ENCODE peak calls at places on chromosomes 7 and 10, in five cellular contexts. B, J, E, C and A are unnamed samples.

GRCh38 chr10:67815571-67816059 is 22.4 kb downstream of the DNAJC12 start:
- DNase-seq in B (no peak), J (no peak), E (no peak), C (peak; percentile 56), A (peak; percentile 39)

GRCh38 chr7:6495597-6496262 is 48.0 kb upstream of the DAGLB start:
- DNase-seq in B (no peak), J (no peak), E (no peak), C (peak; percentile 23), A (no peak)

GRCh38 chr10:17432738-17433137 is 21.7 kb downstream of the ST8SIA6 start:
- DNase-seq in B (no peak), J (no peak), E (peak; percentile 6), C (peak; percentile 45), A (no peak)

GRCh38 chr7:125396466-125397151 is 467.0 kb upstream of the POT1 start:
- DNase-seq in B (no peak), J (no peak), E (no peak), C (no peak), A (no peak)

GRCh38 chr10:14712991-14713422 is 61.7 kb downstream of the FAM107B start:
- DNase-seq in B (no peak), J (no peak), E (peak; percentile 13), C (no peak), A (no peak)

GRCh38 chr10:130358981-130359650 is 222.9 kb downstream of the GLRX3 start:
- DNase-seq in B (peak; percentile 31), J (no peak), E (no peak), C (no peak), A (no peak)

GRCh38 chr10:91422915-91423314 is 12.8 kb downstream of the HECTD2 start:
- DNase-seq in B (no peak), J (no peak), E (peak; percentile 11), C (no peak), A (no peak)

GRCh38 chr10:102775973-102776669 is 32.4 kb downstream of the WBP1L start:
- DNase-seq in B (peak; percentile 91), J (no peak), E (peak; percentile 59), C (peak; percentile 64), A (peak; percentile 92)

GRCh38 chr7:2105280-2105679 is 127.5 kb downstream of the MAD1L1 start:
- DNase-seq in B (no peak), J (no peak), E (no peak), C (no peak), A (no peak)

GRCh38 chr10:47404446-47404845 is 20.4 kb upstream of the ZNF488 start:
- DNase-seq in B (no peak), J (no peak), E (no peak), C (no peak), A (no peak)

GRCh38 chr10:20596065-20596760 is 300.9 kb downstream of the NEBL start:
- DNase-seq in B (no peak), J (no peak), E (no peak), C (peak; percentile 22), A (no peak)

GRCh38 chr10:118471863-118472262 is 123.6 kb downstream of the PRLHR start:
- DNase-seq in B (no peak), J (no peak), E (peak; percentile 98), C (peak; percentile 99), A (no peak)

GRCh38 chr10:31359979-31360378 is 41.0 kb downstream of the ZEB1 start:
- DNase-seq in B (no peak), J (no peak), E (no peak), C (no peak), A (no peak)

GRCh38 chr10:17075510-17075909 is 54.1 kb downstream of the CUBN start:
- DNase-seq in B (no peak), J (no peak), E (peak; percentile 99), C (peak; percentile 91), A (no peak)

GRCh38 chr10:51030480-51030879 is 43.8 kb upstream of the PRKG1 start:
- DNase-seq in B (no peak), J (no peak), E (peak; percentile 46), C (peak; percentile 43), A (no peak)

GRCh38 chr7:101164071-101164840 is 1.1 kb downstream of the VGF start:
- DNase-seq in B (no peak), J (no peak), E (peak; percentile 39), C (peak; percentile 61), A (no peak)

GRCh38 chr7:7183061-7183832 is 903 bp downstream of the C1GALT1 start:
- DNase-seq in B (peak; percentile 67), J (peak; percentile 19), E (peak; percentile 26), C (peak; percentile 61), A (peak; percentile 50)

GRCh38 chr10:80290474-80291220 is 1.2 kb upstream of the MAT1A start:
- DNase-seq in B (no peak), J (no peak), E (no peak), C (no peak), A (no peak)

GRCh38 chr10:103765981-103766380 is 89.4 kb downstream of the SH3PXD2A start:
- DNase-seq in B (no peak), J (peak; percentile 71), E (no peak), C (no peak), A (no peak)

GRCh38 chr7:68249611-68250010 is 1253.0 kb downstream of the TYW1 start:
- DNase-seq in B (no peak), J (no peak), E (no peak), C (no peak), A (no peak)